ENCODE peak calls at places on chromosome 11, in eight cellular contexts. One of them, this sample, is unnamed.
A peak's percentile ranks its signal among the peaks of the same experiment; 100 is the strongest.

GRCh38 chr11:86278226-86278625 is 23.8 kb upstream of the HIKESHI start:
- DNase-seq in Calu3: no peak
- DNase-seq in AG10803: no peak
- DNase-seq in brain microvascular endothelial cell: no peak
- DNase-seq in GM06990: no peak
- DNase-seq in cardiac fibroblast: no peak
- DNase-seq in fibroblast of pulmonary artery: no peak
- DNase-seq in PC-3: no peak
- DNase-seq in this sample: peak; percentile 80

GRCh38 chr11:101860694-101861371 is 54.0 kb upstream of the CEP126 start:
- DNase-seq in Calu3: peak; percentile 30
- DNase-seq in AG10803: peak; percentile 79
- DNase-seq in brain microvascular endothelial cell: peak; percentile 61
- DNase-seq in GM06990: no peak
- DNase-seq in cardiac fibroblast: peak; percentile 79
- DNase-seq in fibroblast of pulmonary artery: peak; percentile 78
- DNase-seq in PC-3: peak; percentile 90
- DNase-seq in this sample: peak; percentile 68

GRCh38 chr11:1152316-1153104 is 5.2 kb upstream of the MUC5AC start:
- DNase-seq in Calu3: peak; percentile 87
- DNase-seq in AG10803: peak; percentile 11
- DNase-seq in brain microvascular endothelial cell: peak; percentile 65
- DNase-seq in GM06990: peak; percentile 42
- DNase-seq in cardiac fibroblast: peak; percentile 15
- DNase-seq in fibroblast of pulmonary artery: peak; percentile 17
- DNase-seq in PC-3: peak; percentile 78
- DNase-seq in this sample: peak; percentile 11

GRCh38 chr11:37171451-37171850 is 573.4 kb upstream of the RAG2 start:
- DNase-seq in Calu3: no peak
- DNase-seq in AG10803: no peak
- DNase-seq in brain microvascular endothelial cell: no peak
- DNase-seq in GM06990: no peak
- DNase-seq in cardiac fibroblast: peak; percentile 1
- DNase-seq in fibroblast of pulmonary artery: peak; percentile 10
- DNase-seq in PC-3: no peak
- DNase-seq in this sample: no peak

GRCh38 chr11:86990079-86990478 is 34.9 kb upstream of the FZD4 start:
- DNase-seq in Calu3: no peak
- DNase-seq in AG10803: peak; percentile 34
- DNase-seq in brain microvascular endothelial cell: no peak
- DNase-seq in GM06990: no peak
- DNase-seq in cardiac fibroblast: no peak
- DNase-seq in fibroblast of pulmonary artery: no peak
- DNase-seq in PC-3: no peak
- DNase-seq in this sample: peak; percentile 28

GRCh38 chr11:131246589-131247164 is 123.7 kb upstream of the NTM start:
- DNase-seq in Calu3: no peak
- DNase-seq in AG10803: no peak
- DNase-seq in brain microvascular endothelial cell: no peak
- DNase-seq in GM06990: peak; percentile 4
- DNase-seq in cardiac fibroblast: no peak
- DNase-seq in fibroblast of pulmonary artery: no peak
- DNase-seq in PC-3: peak; percentile 48
- DNase-seq in this sample: no peak

GRCh38 chr11:47496808-47497207 is 47.9 kb upstream of the RAPSN start:
- DNase-seq in Calu3: no peak
- DNase-seq in AG10803: no peak
- DNase-seq in brain microvascular endothelial cell: no peak
- DNase-seq in GM06990: no peak
- DNase-seq in cardiac fibroblast: no peak
- DNase-seq in fibroblast of pulmonary artery: no peak
- DNase-seq in PC-3: no peak
- DNase-seq in this sample: no peak

GRCh38 chr11:78770931-78771330 is 196.3 kb upstream of the NARS2 start:
- DNase-seq in Calu3: no peak
- DNase-seq in AG10803: no peak
- DNase-seq in brain microvascular endothelial cell: no peak
- DNase-seq in GM06990: no peak
- DNase-seq in cardiac fibroblast: no peak
- DNase-seq in fibroblast of pulmonary artery: no peak
- DNase-seq in PC-3: no peak
- DNase-seq in this sample: no peak

GRCh38 chr11:68038718-68039525 is at the start of gene TCIRG1:
- DNase-seq in Calu3: peak; percentile 78
- DNase-seq in AG10803: peak; percentile 80
- DNase-seq in brain microvascular endothelial cell: peak; percentile 46
- DNase-seq in GM06990: peak; percentile 86
- DNase-seq in cardiac fibroblast: peak; percentile 89
- DNase-seq in fibroblast of pulmonary artery: peak; percentile 78
- DNase-seq in PC-3: peak; percentile 89
- DNase-seq in this sample: peak; percentile 90

GRCh38 chr11:27718346-27718852 is 18.1 kb upstream of the BDNF start:
- DNase-seq in Calu3: peak; percentile 48
- DNase-seq in AG10803: peak; percentile 99
- DNase-seq in brain microvascular endothelial cell: peak; percentile 84
- DNase-seq in GM06990: no peak
- DNase-seq in cardiac fibroblast: peak; percentile 74
- DNase-seq in fibroblast of pulmonary artery: peak; percentile 86
- DNase-seq in PC-3: peak; percentile 79
- DNase-seq in this sample: peak; percentile 97

GRCh38 chr11:27717801-27718229 is 17.6 kb upstream of the BDNF start:
- DNase-seq in Calu3: no peak
- DNase-seq in AG10803: no peak
- DNase-seq in brain microvascular endothelial cell: no peak
- DNase-seq in GM06990: no peak
- DNase-seq in cardiac fibroblast: no peak
- DNase-seq in fibroblast of pulmonary artery: peak; percentile 19
- DNase-seq in PC-3: no peak
- DNase-seq in this sample: no peak

GRCh38 chr11:27716216-27716615 is 16.0 kb upstream of the BDNF start:
- DNase-seq in Calu3: no peak
- DNase-seq in AG10803: no peak
- DNase-seq in brain microvascular endothelial cell: no peak
- DNase-seq in GM06990: no peak
- DNase-seq in cardiac fibroblast: no peak
- DNase-seq in fibroblast of pulmonary artery: no peak
- DNase-seq in PC-3: no peak
- DNase-seq in this sample: peak; percentile 84

GRCh38 chr11:27716850-27717249 is 16.6 kb upstream of the BDNF start:
- DNase-seq in Calu3: no peak
- DNase-seq in AG10803: peak; percentile 87
- DNase-seq in brain microvascular endothelial cell: no peak
- DNase-seq in GM06990: no peak
- DNase-seq in cardiac fibroblast: peak; percentile 35
- DNase-seq in fibroblast of pulmonary artery: peak; percentile 25
- DNase-seq in PC-3: peak; percentile 44
- DNase-seq in this sample: peak; percentile 71

GRCh38 chr11:27717377-27717776 is 17.1 kb upstream of the BDNF start:
- DNase-seq in Calu3: no peak
- DNase-seq in AG10803: no peak
- DNase-seq in brain microvascular endothelial cell: no peak
- DNase-seq in GM06990: no peak
- DNase-seq in cardiac fibroblast: no peak
- DNase-seq in fibroblast of pulmonary artery: peak; percentile 31
- DNase-seq in PC-3: peak; percentile 50
- DNase-seq in this sample: no peak
- TF ChIP-seq CTCF in Calu3: peak; percentile 31
- TF ChIP-seq CTCF in AG10803: peak; percentile 64
- TF ChIP-seq CTCF in brain microvascular endothelial cell: peak; percentile 36
- TF ChIP-seq CTCF in GM06990: peak; percentile 19
- TF ChIP-seq CTCF in cardiac fibroblast: peak; percentile 48
- TF ChIP-seq CTCF in fibroblast of pulmonary artery: peak; percentile 44
- TF ChIP-seq CTCF in PC-3: peak; percentile 48
- TF ChIP-seq CTCF in this sample: peak; percentile 44

DNA sequence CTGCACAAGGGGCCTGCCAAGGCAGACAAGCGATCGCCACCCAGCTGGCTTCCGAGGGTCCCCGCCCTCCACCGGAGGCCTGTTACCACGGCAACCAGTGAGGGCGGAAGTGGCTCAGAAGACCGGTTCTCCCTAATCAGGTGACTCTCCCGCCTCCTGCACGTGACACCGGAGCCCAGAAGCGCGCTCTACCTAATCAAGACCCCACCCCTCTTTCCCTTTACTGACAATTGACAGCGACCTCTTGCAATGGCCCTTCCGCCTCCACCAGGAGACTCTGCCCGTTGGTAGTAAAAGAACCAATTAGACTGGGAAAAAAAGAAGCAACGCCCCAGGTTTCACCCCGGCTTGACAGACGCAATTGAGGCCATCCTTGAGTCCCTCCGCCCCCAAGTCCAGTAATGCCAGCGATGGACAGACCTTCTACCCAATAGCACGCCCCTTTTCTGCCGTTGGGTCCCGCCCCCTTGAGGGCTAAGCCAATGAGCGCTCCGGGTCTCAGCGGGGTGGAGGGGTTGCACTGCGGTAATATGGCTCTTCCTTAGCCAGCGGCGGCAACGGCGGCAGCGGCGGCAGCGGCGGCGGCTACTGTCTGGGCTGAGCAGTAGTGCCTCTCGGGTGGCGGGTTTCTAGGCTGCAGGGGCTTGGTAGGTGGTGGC is at the start of gene UVRAG:
- DNase-seq in Calu3: peak; percentile 98
- DNase-seq in AG10803: peak; percentile 99
- DNase-seq in brain microvascular endothelial cell: peak; percentile 100
- DNase-seq in GM06990: peak; percentile 97
- DNase-seq in cardiac fibroblast: peak; percentile 100
- DNase-seq in fibroblast of pulmonary artery: peak; percentile 100
- DNase-seq in PC-3: peak; percentile 100
- DNase-seq in this sample: peak; percentile 100
- TF ChIP-seq CTCF in Calu3: no peak
- TF ChIP-seq CTCF in AG10803: peak; percentile 17
- TF ChIP-seq CTCF in brain microvascular endothelial cell: no peak
- TF ChIP-seq CTCF in GM06990: no peak
- TF ChIP-seq CTCF in cardiac fibroblast: no peak
- TF ChIP-seq CTCF in fibroblast of pulmonary artery: no peak
- TF ChIP-seq CTCF in PC-3: no peak
- TF ChIP-seq CTCF in this sample: no peak

GRCh38 chr11:112255075-112255739 is 5.5 kb downstream of the PLET1 start:
- DNase-seq in Calu3: peak; percentile 26
- DNase-seq in AG10803: peak; percentile 61
- DNase-seq in brain microvascular endothelial cell: peak; percentile 90
- DNase-seq in GM06990: no peak
- DNase-seq in cardiac fibroblast: peak; percentile 78
- DNase-seq in fibroblast of pulmonary artery: peak; percentile 89
- DNase-seq in PC-3: peak; percentile 94
- DNase-seq in this sample: peak; percentile 62
- TF ChIP-seq CTCF in Calu3: no peak
- TF ChIP-seq CTCF in AG10803: no peak
- TF ChIP-seq CTCF in brain microvascular endothelial cell: no peak
- TF ChIP-seq CTCF in GM06990: no peak
- TF ChIP-seq CTCF in cardiac fibroblast: no peak
- TF ChIP-seq CTCF in fibroblast of pulmonary artery: no peak
- TF ChIP-seq CTCF in PC-3: no peak
- TF ChIP-seq CTCF in this sample: no peak

GRCh38 chr11:36142439-36142838 is 146.8 kb downstream of the COMMD9 start:
- DNase-seq in Calu3: no peak
- DNase-seq in AG10803: no peak
- DNase-seq in brain microvascular endothelial cell: no peak
- DNase-seq in GM06990: no peak
- DNase-seq in cardiac fibroblast: no peak
- DNase-seq in fibroblast of pulmonary artery: no peak
- DNase-seq in PC-3: no peak
- DNase-seq in this sample: no peak

GRCh38 chr11:36141161-36141560 is 148.1 kb downstream of the COMMD9 start:
- DNase-seq in Calu3: no peak
- DNase-seq in AG10803: no peak
- DNase-seq in brain microvascular endothelial cell: no peak
- DNase-seq in GM06990: no peak
- DNase-seq in cardiac fibroblast: no peak
- DNase-seq in fibroblast of pulmonary artery: no peak
- DNase-seq in PC-3: no peak
- DNase-seq in this sample: no peak

GRCh38 chr11:36146437-36146836 is 142.8 kb downstream of the COMMD9 start:
- DNase-seq in Calu3: no peak
- DNase-seq in AG10803: no peak
- DNase-seq in brain microvascular endothelial cell: no peak
- DNase-seq in GM06990: no peak
- DNase-seq in cardiac fibroblast: no peak
- DNase-seq in fibroblast of pulmonary artery: no peak
- DNase-seq in PC-3: no peak
- DNase-seq in this sample: no peak

GRCh38 chr11:36139767-36140166 is 149.5 kb downstream of the COMMD9 start:
- DNase-seq in Calu3: no peak
- DNase-seq in AG10803: no peak
- DNase-seq in brain microvascular endothelial cell: no peak
- DNase-seq in GM06990: no peak
- DNase-seq in cardiac fibroblast: no peak
- DNase-seq in fibroblast of pulmonary artery: no peak
- DNase-seq in PC-3: peak; percentile 17
- DNase-seq in this sample: no peak

GRCh38 chr11:36141595-36141994 is 147.6 kb downstream of the COMMD9 start:
- DNase-seq in Calu3: no peak
- DNase-seq in AG10803: no peak
- DNase-seq in brain microvascular endothelial cell: no peak
- DNase-seq in GM06990: no peak
- DNase-seq in cardiac fibroblast: no peak
- DNase-seq in fibroblast of pulmonary artery: no peak
- DNase-seq in PC-3: no peak
- DNase-seq in this sample: no peak
- TF ChIP-seq CTCF in Calu3: no peak
- TF ChIP-seq CTCF in AG10803: no peak
- TF ChIP-seq CTCF in brain microvascular endothelial cell: no peak
- TF ChIP-seq CTCF in GM06990: no peak
- TF ChIP-seq CTCF in cardiac fibroblast: no peak
- TF ChIP-seq CTCF in fibroblast of pulmonary artery: no peak
- TF ChIP-seq CTCF in PC-3: no peak
- TF ChIP-seq CTCF in this sample: no peak

GRCh38 chr11:65377036-65377435 is 5.4 kb downstream of the SLC25A45 start:
- DNase-seq in Calu3: peak; percentile 35
- DNase-seq in AG10803: no peak
- DNase-seq in brain microvascular endothelial cell: no peak
- DNase-seq in GM06990: no peak
- DNase-seq in cardiac fibroblast: no peak
- DNase-seq in fibroblast of pulmonary artery: no peak
- DNase-seq in PC-3: no peak
- DNase-seq in this sample: no peak

GRCh38 chr11:65377777-65378176 is 4.7 kb downstream of the SLC25A45 start:
- DNase-seq in Calu3: no peak
- DNase-seq in AG10803: no peak
- DNase-seq in brain microvascular endothelial cell: no peak
- DNase-seq in GM06990: no peak
- DNase-seq in cardiac fibroblast: no peak
- DNase-seq in fibroblast of pulmonary artery: no peak
- DNase-seq in PC-3: no peak
- DNase-seq in this sample: no peak

GRCh38 chr11:65378928-65379638 is 3.4 kb downstream of the SLC25A45 start:
- DNase-seq in Calu3: no peak
- DNase-seq in AG10803: no peak
- DNase-seq in brain microvascular endothelial cell: no peak
- DNase-seq in GM06990: no peak
- DNase-seq in cardiac fibroblast: no peak
- DNase-seq in fibroblast of pulmonary artery: no peak
- DNase-seq in PC-3: no peak
- DNase-seq in this sample: no peak

GRCh38 chr11:65379698-65380459 is 2.6 kb downstream of the SLC25A45 start:
- DNase-seq in Calu3: no peak
- DNase-seq in AG10803: no peak
- DNase-seq in brain microvascular endothelial cell: no peak
- DNase-seq in GM06990: no peak
- DNase-seq in cardiac fibroblast: no peak
- DNase-seq in fibroblast of pulmonary artery: no peak
- DNase-seq in PC-3: no peak
- DNase-seq in this sample: no peak

GRCh38 chr11:65378208-65378927 is 4.1 kb downstream of the SLC25A45 start:
- DNase-seq in Calu3: no peak
- DNase-seq in AG10803: no peak
- DNase-seq in brain microvascular endothelial cell: no peak
- DNase-seq in GM06990: no peak
- DNase-seq in cardiac fibroblast: no peak
- DNase-seq in fibroblast of pulmonary artery: no peak
- DNase-seq in PC-3: no peak
- DNase-seq in this sample: no peak
- TF ChIP-seq CTCF in Calu3: no peak
- TF ChIP-seq CTCF in AG10803: no peak
- TF ChIP-seq CTCF in brain microvascular endothelial cell: peak; percentile 9
- TF ChIP-seq CTCF in GM06990: no peak
- TF ChIP-seq CTCF in cardiac fibroblast: no peak
- TF ChIP-seq CTCF in fibroblast of pulmonary artery: no peak
- TF ChIP-seq CTCF in PC-3: peak; percentile 51
- TF ChIP-seq CTCF in this sample: no peak